ENCODE peak calls at places on chromosomes 3 and 15, in six cellular contexts. P, F, Y, G, A and H are unnamed samples.

GRCh38 chr3:190385835-190386688 is 1.9 kb upstream of the CLDN16 start:
- DNase-seq in P (peak), F (no peak), Y (no peak), G (no peak), A (no peak), H (no peak)

GRCh38 chr3:127714151-127714571 is 41.4 kb downstream of the ABTB1 start:
- DNase-seq in P (no peak), F (no peak), Y (no peak), G (no peak), A (no peak), H (no peak)

GRCh38 chr3:195247086-195247862 is 23.7 kb downstream of the XXYLT1 start:
- DNase-seq in P (no peak), F (no peak), Y (no peak), G (no peak), A (no peak), H (peak)

GRCh38 chr3:116267139-116267538 is 178.1 kb downstream of the LSAMP start:
- DNase-seq in P (no peak), F (no peak), Y (no peak), G (no peak), A (no peak), H (no peak)

GRCh38 chr15:57595011-57595866 is 3.5 kb downstream of the MYZAP start:
- DNase-seq in P (no peak), F (no peak), Y (no peak), G (no peak), A (no peak), H (peak)

GRCh38 chr3:158347966-158348365 is 223.0 kb upstream of the MLF1 start:
- DNase-seq in P (peak), F (no peak), Y (no peak), G (no peak), A (no peak), H (no peak)

GRCh38 chr3:37779289-37780152 is 82.2 kb upstream of the CTDSPL start:
- DNase-seq in P (peak), F (peak), Y (peak), G (peak), A (peak), H (peak)

GRCh38 chr3:194937144-194937543 is 251.5 kb downstream of the FAM43A start:
- DNase-seq in P (no peak), F (no peak), Y (no peak), G (no peak), A (no peak), H (no peak)

GRCh38 chr3:27824312-27825200 is 102.4 kb upstream of the EOMES start:
- DNase-seq in P (no peak), F (no peak), Y (no peak), G (no peak), A (no peak), H (no peak)

GRCh38 chr3:127840671-127841070 is 18.4 kb upstream of the MGLL start:
- DNase-seq in P (no peak), F (no peak), Y (no peak), G (no peak), A (no peak), H (no peak)

GRCh38 chr3:72095521-72095920 is 310.6 kb upstream of the PROK2 start:
- DNase-seq in P (no peak), F (no peak), Y (no peak), G (no peak), A (no peak), H (no peak)

GRCh38 chr15:42272768-42273098 is 268 bp upstream of the GANC start:
- DNase-seq in P (no peak), F (no peak), Y (no peak), G (no peak), A (no peak), H (no peak)

GRCh38 chr3:37024092-37024491 is 30.8 kb downstream of the MLH1 start:
- DNase-seq in P (peak), F (no peak), Y (no peak), G (peak), A (no peak), H (no peak)

GRCh38 chr3:107543666-107544065 is 20.9 kb downstream of the BBX start:
- DNase-seq in P (peak), F (no peak), Y (no peak), G (no peak), A (no peak), H (no peak)

GRCh38 chr3:14222900-14223594 is 44.4 kb downstream of the LSM3 start:
- DNase-seq in P (peak), F (no peak), Y (no peak), G (no peak), A (no peak), H (no peak)

GRCh38 chr3:189513281-189514151 is 117.7 kb upstream of the TP63 start:
- DNase-seq in P (no peak), F (no peak), Y (no peak), G (no peak), A (no peak), H (no peak)

GRCh38 chr3:125165189-125165947 is 47.2 kb downstream of the SLC12A8 start:
- DNase-seq in P (peak), F (no peak), Y (no peak), G (peak), A (no peak), H (no peak)

GRCh38 chr3:9976736-9977709 is 9.6 kb downstream of the EMC3 start:
- DNase-seq in P (peak), F (peak), Y (no peak), G (no peak), A (no peak), H (peak)